ENCODE peak calls at places on chromosomes 5 and 9, in four cellular contexts. One of them, this sample, is unnamed.

GRCh38 chr5:133439859-133440258 is 172.5 kb downstream of the FSTL4 start:
- DNase-seq in tibial nerve: no peak
- DNase-seq in B cell: peak; percentile 24
- DNase-seq in ovary: no peak
- DNase-seq in this sample: no peak

GRCh38 chr9:115063058-115063850 is 54.7 kb downstream of the TNC start:
- DNase-seq in B cell: no peak
- DNase-seq in ovary: no peak
- DNase-seq in tibial nerve: no peak
- DNase-seq in this sample: no peak

GRCh38 chr9:79672891-79673290 is 101.1 kb downstream of the TLE4 start:
- DNase-seq in ovary: no peak
- DNase-seq in B cell: no peak
- DNase-seq in tibial nerve: no peak
- DNase-seq in this sample: no peak

GRCh38 chr9:107437716-107438115 is 51.9 kb downstream of the KLF4 start:
- DNase-seq in ovary: no peak
- DNase-seq in B cell: no peak
- DNase-seq in tibial nerve: no peak
- DNase-seq in this sample: no peak

GRCh38 chr5:15522141-15522540 is 22.2 kb downstream of the FBXL7 start:
- DNase-seq in ovary: no peak
- DNase-seq in B cell: no peak
- DNase-seq in tibial nerve: no peak
- DNase-seq in this sample: no peak

GRCh38 chr9:18438300-18438925 is 35.5 kb upstream of the ADAMTSL1 start:
- DNase-seq in B cell: no peak
- DNase-seq in ovary: peak; percentile 57
- DNase-seq in tibial nerve: no peak
- DNase-seq in this sample: peak; percentile 54

GRCh38 chr9:133048595-133048994 is 13.2 kb upstream of the CEL start:
- DNase-seq in B cell: no peak
- DNase-seq in ovary: no peak
- DNase-seq in tibial nerve: no peak
- DNase-seq in this sample: peak; percentile 31

GRCh38 chr9:37371565-37372464 is 50.7 kb upstream of the GRHPR start:
- DNase-seq in B cell: peak; percentile 48
- DNase-seq in ovary: no peak
- DNase-seq in tibial nerve: no peak
- DNase-seq in this sample: no peak

GRCh38 chr5:14032944-14033343 is 88.5 kb upstream of the DNAH5 start:
- DNase-seq in ovary: no peak
- DNase-seq in B cell: no peak
- DNase-seq in tibial nerve: no peak
- DNase-seq in this sample: no peak

GRCh38 chr9:122261469-122261881 is 3.2 kb downstream of the RBM18 start:
- DNase-seq in ovary: peak; percentile 42
- DNase-seq in B cell: no peak
- DNase-seq in tibial nerve: peak; percentile 61
- DNase-seq in this sample: peak; percentile 50

GRCh38 chr5:73115399-73116051 is 4.8 kb upstream of the TMEM171 start:
- DNase-seq in B cell: no peak
- DNase-seq in ovary: no peak
- DNase-seq in tibial nerve: no peak
- DNase-seq in this sample: no peak

GRCh38 chr5:146514575-146514974 is 1.4 kb downstream of the GPR151 start:
- DNase-seq in B cell: no peak
- DNase-seq in ovary: no peak
- DNase-seq in tibial nerve: no peak
- DNase-seq in this sample: no peak

GRCh38 chr5:147619281-147619680 is 109.4 kb upstream of the DPYSL3 start:
- DNase-seq in B cell: no peak
- DNase-seq in ovary: no peak
- DNase-seq in tibial nerve: no peak
- DNase-seq in this sample: no peak

GRCh38 chr5:139769477-139769876 is 26.1 kb upstream of the PSD2 start:
- DNase-seq in ovary: no peak
- DNase-seq in tibial nerve: no peak
- DNase-seq in B cell: no peak
- DNase-seq in this sample: no peak

GRCh38 chr9:75995066-75995465 is 104.6 kb downstream of the PCSK5 start:
- DNase-seq in ovary: no peak
- DNase-seq in tibial nerve: no peak
- DNase-seq in B cell: no peak
- DNase-seq in this sample: no peak

GRCh38 chr9:107350443-107350842 is 67.4 kb downstream of the RAD23B start:
- DNase-seq in tibial nerve: no peak
- DNase-seq in ovary: no peak
- DNase-seq in B cell: no peak
- DNase-seq in this sample: no peak

GRCh38 chr5:30121092-30121491 is 1072.4 kb upstream of the CDH6 start:
- DNase-seq in ovary: no peak
- DNase-seq in B cell: no peak
- DNase-seq in tibial nerve: no peak
- DNase-seq in this sample: no peak

GRCh38 chr9:88803551-88804288 is 187.5 kb upstream of the S1PR3 start:
- DNase-seq in tibial nerve: no peak
- DNase-seq in B cell: no peak
- DNase-seq in ovary: no peak
- DNase-seq in this sample: no peak

GRCh38 chr5:77906806-77907205 is 130.7 kb upstream of the TBCA start:
- DNase-seq in B cell: no peak
- DNase-seq in tibial nerve: no peak
- DNase-seq in ovary: no peak
- DNase-seq in this sample: no peak

GRCh38 chr5:131302506-131302905 is 38.7 kb downstream of the CDC42SE2 start:
- DNase-seq in ovary: no peak
- DNase-seq in tibial nerve: no peak
- DNase-seq in B cell: no peak
- DNase-seq in this sample: no peak

GRCh38 chr9:87875839-87876545 is 6.7 kb upstream of the SPATA31E1 start:
- DNase-seq in ovary: no peak
- DNase-seq in B cell: no peak
- DNase-seq in tibial nerve: no peak
- DNase-seq in this sample: no peak

GRCh38 chr5:159319822-159320221 is 10.5 kb downstream of the IL12B start:
- DNase-seq in tibial nerve: no peak
- DNase-seq in B cell: no peak
- DNase-seq in ovary: no peak
- DNase-seq in this sample: no peak

GRCh38 chr5:141150215-141150992 is 547 bp downstream of the PCDHB6 start:
- DNase-seq in B cell: no peak
- DNase-seq in tibial nerve: no peak
- DNase-seq in ovary: no peak
- DNase-seq in this sample: no peak

GRCh38 chr5:62956597-62956996 is 378.0 kb downstream of the LRRC70 start:
- DNase-seq in ovary: no peak
- DNase-seq in tibial nerve: no peak
- DNase-seq in B cell: no peak
- DNase-seq in this sample: no peak

GRCh38 chr9:128771094-128771721 is 519 bp downstream of the ZER1 start:
- DNase-seq in B cell: no peak
- DNase-seq in tibial nerve: no peak
- DNase-seq in ovary: no peak
- DNase-seq in this sample: no peak

GRCh38 chr9:115442054-115442453 is 324.1 kb upstream of the TNC start:
- DNase-seq in ovary: no peak
- DNase-seq in tibial nerve: no peak
- DNase-seq in B cell: no peak
- DNase-seq in this sample: no peak

GRCh38 chr9:137055385-137056364 is 1.8 kb upstream of the ENTPD2 start:
- DNase-seq in ovary: peak; percentile 99
- DNase-seq in tibial nerve: peak; percentile 88
- DNase-seq in B cell: no peak
- DNase-seq in this sample: peak; percentile 98

GRCh38 chr9:101951598-101951997 is 213.2 kb upstream of the GRIN3A start:
- DNase-seq in tibial nerve: no peak
- DNase-seq in ovary: no peak
- DNase-seq in B cell: no peak
- DNase-seq in this sample: no peak
- TF ChIP-seq CTCF in tibial nerve: no peak
- TF ChIP-seq CTCF in ovary: no peak
- TF ChIP-seq CTCF in B cell: no peak
- TF ChIP-seq CTCF in this sample: no peak

DNA sequence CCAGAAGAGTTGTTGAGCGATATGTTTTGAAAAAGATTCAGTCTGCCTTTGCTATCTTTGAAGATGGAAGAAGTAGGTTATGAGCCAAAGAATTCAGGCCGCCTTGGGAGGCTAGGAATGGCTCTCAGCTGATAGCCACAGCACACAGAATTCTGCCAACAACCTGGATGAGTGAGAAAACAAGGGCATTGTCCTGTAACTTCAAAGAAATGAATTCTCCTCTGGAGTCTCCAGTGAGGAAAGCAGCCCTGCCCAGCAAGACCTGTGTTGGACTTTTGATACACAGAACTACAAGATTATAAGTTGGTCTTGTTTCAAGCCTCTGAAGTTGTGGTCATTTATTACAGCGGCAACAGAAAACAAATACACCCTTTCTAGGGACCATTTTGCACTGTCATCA is 509.9 kb upstream of the ZNF608 start:
- DNase-seq in ovary: no peak
- DNase-seq in B cell: no peak
- DNase-seq in tibial nerve: no peak
- DNase-seq in this sample: no peak
- TF ChIP-seq CTCF in ovary: no peak
- TF ChIP-seq CTCF in B cell: no peak
- TF ChIP-seq CTCF in tibial nerve: no peak
- TF ChIP-seq CTCF in this sample: no peak

DNA sequence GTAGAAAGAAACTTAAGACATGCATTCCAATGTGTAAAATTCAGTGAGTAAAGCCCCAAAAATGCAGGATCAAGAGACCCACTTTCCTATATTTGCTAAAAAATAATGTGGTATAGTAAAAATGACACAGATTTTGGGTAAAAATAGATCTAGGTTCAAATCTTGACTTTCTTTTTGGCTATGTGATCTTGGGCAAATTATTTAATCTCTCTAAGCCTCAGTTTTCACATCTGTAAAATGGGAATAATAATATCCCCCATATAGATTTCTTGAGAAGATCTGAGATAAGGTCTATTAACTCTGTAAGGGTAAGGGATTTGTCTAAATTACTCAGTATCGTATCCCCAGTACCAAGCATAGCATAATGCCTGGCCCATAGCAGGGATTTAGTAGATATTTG is 172.3 kb downstream of the CARTPT start:
- DNase-seq in ovary: no peak
- DNase-seq in tibial nerve: no peak
- DNase-seq in B cell: no peak
- DNase-seq in this sample: no peak
- TF ChIP-seq CTCF in ovary: no peak
- TF ChIP-seq CTCF in tibial nerve: no peak
- TF ChIP-seq CTCF in B cell: no peak
- TF ChIP-seq CTCF in this sample: no peak

GRCh38 chr5:2783223-2783622 is 31.7 kb upstream of the IRX2 start:
- DNase-seq in ovary: no peak
- DNase-seq in B cell: no peak
- DNase-seq in tibial nerve: no peak
- DNase-seq in this sample: no peak
- TF ChIP-seq CTCF in ovary: no peak
- TF ChIP-seq CTCF in B cell: no peak
- TF ChIP-seq CTCF in tibial nerve: no peak
- TF ChIP-seq CTCF in this sample: no peak

DNA sequence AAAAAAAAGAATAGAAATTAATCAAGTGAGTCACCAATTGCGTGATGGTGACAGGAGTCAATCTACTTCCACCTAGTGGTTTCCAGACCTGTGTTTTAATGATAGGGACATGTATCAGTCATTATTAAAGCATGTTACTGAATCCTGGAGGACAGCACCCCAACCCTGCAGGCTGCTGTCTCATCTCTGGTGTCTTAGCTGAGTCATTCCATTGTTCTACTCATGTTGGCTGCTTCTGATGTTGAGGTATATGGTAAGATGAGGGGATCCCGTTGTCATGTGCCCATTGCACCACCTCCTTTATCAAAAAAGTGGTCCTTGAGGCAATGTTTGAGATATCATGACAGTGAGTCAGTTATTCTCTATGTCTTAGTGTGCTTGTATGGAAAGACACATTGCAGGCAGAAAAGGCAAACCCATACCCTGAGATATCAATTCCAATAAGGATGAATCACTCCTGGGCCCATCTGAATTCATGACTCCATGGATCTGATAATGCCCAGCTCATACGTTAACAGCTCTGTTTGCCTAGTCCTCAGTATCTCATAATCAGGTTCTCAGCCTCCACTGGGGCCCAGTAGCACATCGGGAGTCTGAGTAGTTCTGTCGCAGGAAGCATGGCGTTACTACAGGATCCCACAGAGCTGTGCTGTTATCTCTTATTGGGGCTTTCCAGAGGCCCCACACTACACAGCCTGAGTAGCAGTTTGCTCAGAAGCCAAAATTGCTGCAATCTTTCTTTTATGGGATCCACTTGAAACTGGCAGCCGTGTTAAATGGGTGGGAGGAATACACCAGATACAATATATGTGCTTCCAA is 31.2 kb downstream of the HMGCS1 start:
- DNase-seq in B cell: no peak
- DNase-seq in tibial nerve: no peak
- DNase-seq in ovary: no peak
- DNase-seq in this sample: no peak
- TF ChIP-seq CTCF in B cell: no peak
- TF ChIP-seq CTCF in tibial nerve: no peak
- TF ChIP-seq CTCF in ovary: no peak
- TF ChIP-seq CTCF in this sample: no peak

GRCh38 chr5:22708770-22709328 is 144.3 kb downstream of the CDH12 start:
- DNase-seq in B cell: no peak
- DNase-seq in ovary: no peak
- DNase-seq in tibial nerve: no peak
- DNase-seq in this sample: no peak
- TF ChIP-seq CTCF in B cell: no peak
- TF ChIP-seq CTCF in ovary: no peak
- TF ChIP-seq CTCF in tibial nerve: no peak
- TF ChIP-seq CTCF in this sample: no peak